ENCODE peak calls at places on chromosomes 12 and 14, in nine cellular contexts. One of them, this sample, is unnamed.

GRCh38 chr14:85934123-85934885 is 404.4 kb downstream of the FLRT2 start:
- DNase-seq in activated T-helper 9 cell treated with anti-CD3 and anti-CD28 coated beads, Interleukin-2, amount 50 U/mL, for 16 hours: peak; percentile 27
- DNase-seq in nucleus accumbens: no peak
- DNase-seq in NCI-H1092: no peak
- DNase-seq in putamen: peak; percentile 32
- DNase-seq in GM23338: peak; percentile 9
- DNase-seq in HS-5: peak; percentile 18
- DNase-seq in AG20443: no peak
- DNase-seq in stromal cell of bone marrow: peak; percentile 6
- DNase-seq in this sample: no peak

GRCh38 chr12:88577537-88577936 is 2.7 kb downstream of the KITLG start:
- DNase-seq in activated T-helper 9 cell treated with anti-CD3 and anti-CD28 coated beads, Interleukin-2, amount 50 U/mL, for 16 hours: no peak
- DNase-seq in nucleus accumbens: no peak
- DNase-seq in NCI-H1092: no peak
- DNase-seq in putamen: no peak
- DNase-seq in GM23338: no peak
- DNase-seq in HS-5: no peak
- DNase-seq in AG20443: no peak
- DNase-seq in stromal cell of bone marrow: no peak
- DNase-seq in this sample: no peak

GRCh38 chr12:1277905-1278304 is 286.9 kb downstream of the ERC1 start:
- DNase-seq in activated T-helper 9 cell treated with anti-CD3 and anti-CD28 coated beads, Interleukin-2, amount 50 U/mL, for 16 hours: no peak
- DNase-seq in nucleus accumbens: no peak
- DNase-seq in NCI-H1092: no peak
- DNase-seq in putamen: peak; percentile 28
- DNase-seq in GM23338: no peak
- DNase-seq in HS-5: no peak
- DNase-seq in AG20443: no peak
- DNase-seq in stromal cell of bone marrow: no peak
- DNase-seq in this sample: no peak

GRCh38 chr12:4202918-4203317 is 70.6 kb upstream of the CCND2 start:
- DNase-seq in activated T-helper 9 cell treated with anti-CD3 and anti-CD28 coated beads, Interleukin-2, amount 50 U/mL, for 16 hours: no peak
- DNase-seq in nucleus accumbens: no peak
- DNase-seq in NCI-H1092: no peak
- DNase-seq in putamen: no peak
- DNase-seq in GM23338: no peak
- DNase-seq in HS-5: no peak
- DNase-seq in AG20443: no peak
- DNase-seq in stromal cell of bone marrow: no peak
- DNase-seq in this sample: no peak

GRCh38 chr12:57772429-57773322 is at the start of gene EEF1AKMT3:
- DNase-seq in activated T-helper 9 cell treated with anti-CD3 and anti-CD28 coated beads, Interleukin-2, amount 50 U/mL, for 16 hours: no peak
- DNase-seq in nucleus accumbens: peak; percentile 63
- DNase-seq in NCI-H1092: no peak
- DNase-seq in putamen: no peak
- DNase-seq in GM23338: peak; percentile 73
- DNase-seq in HS-5: peak; percentile 48
- DNase-seq in AG20443: peak; percentile 75
- DNase-seq in stromal cell of bone marrow: peak; percentile 26
- DNase-seq in this sample: peak; percentile 94

GRCh38 chr14:59343585-59343984 is 121.6 kb downstream of the GPR135 start:
- DNase-seq in activated T-helper 9 cell treated with anti-CD3 and anti-CD28 coated beads, Interleukin-2, amount 50 U/mL, for 16 hours: no peak
- DNase-seq in nucleus accumbens: no peak
- DNase-seq in NCI-H1092: peak; percentile 74
- DNase-seq in putamen: no peak
- DNase-seq in GM23338: no peak
- DNase-seq in HS-5: no peak
- DNase-seq in AG20443: no peak
- DNase-seq in stromal cell of bone marrow: no peak
- DNase-seq in this sample: no peak

GRCh38 chr12:12582895-12583303 is 20.2 kb upstream of the DUSP16 start:
- DNase-seq in activated T-helper 9 cell treated with anti-CD3 and anti-CD28 coated beads, Interleukin-2, amount 50 U/mL, for 16 hours: peak; percentile 7
- DNase-seq in nucleus accumbens: no peak
- DNase-seq in NCI-H1092: no peak
- DNase-seq in putamen: no peak
- DNase-seq in GM23338: no peak
- DNase-seq in HS-5: no peak
- DNase-seq in AG20443: peak; percentile 37
- DNase-seq in stromal cell of bone marrow: no peak
- DNase-seq in this sample: no peak

GRCh38 chr12:18141583-18141982 is 51.6 kb upstream of the RERGL start:
- DNase-seq in activated T-helper 9 cell treated with anti-CD3 and anti-CD28 coated beads, Interleukin-2, amount 50 U/mL, for 16 hours: no peak
- DNase-seq in nucleus accumbens: no peak
- DNase-seq in NCI-H1092: no peak
- DNase-seq in putamen: no peak
- DNase-seq in GM23338: no peak
- DNase-seq in HS-5: peak; percentile 18
- DNase-seq in AG20443: no peak
- DNase-seq in stromal cell of bone marrow: peak; percentile 79
- DNase-seq in this sample: no peak